ENCODE peak calls at places on chromosomes 7 and 10, in five cellular contexts. M is HepG2, K is K562, D is GM12878, F is GM12892. I is an unnamed sample.

GRCh38 chr10:81472927-81473470 is 402.0 kb upstream of the NRG3 start:
- DNase-seq in F (no peak), K (no peak), M (no peak), D (no peak), I (no peak)

GRCh38 chr10:104735036-104735435 is 93.9 kb downstream of the SORCS3 start:
- DNase-seq in M (no peak), D (no peak), K (no peak), F (no peak), I (no peak)

GRCh38 chr10:77043364-77043763 is 594.2 kb downstream of the KCNMA1 start:
- DNase-seq in K (no peak), F (no peak), M (no peak), D (no peak), I (no peak)

GRCh38 chr7:133540096-133540860 is 287.4 kb downstream of the EXOC4 start:
- DNase-seq in K (no peak), M (no peak), F (no peak), D (no peak), I (no peak)

GRCh38 chr7:66125052-66125694 is 10.5 kb downstream of the CRCP start:
- DNase-seq in F (no peak), M (no peak), K (no peak), D (no peak), I (no peak)

GRCh38 chr7:152403726-152404125 is 32.1 kb downstream of the KMT2C start:
- DNase-seq in F (no peak), D (no peak), K (no peak), M (no peak), I (no peak)

GRCh38 chr10:12130237-12130872 is 878 bp downstream of the SEC61A2 start:
- DNase-seq in K (peak), M (peak), D (peak), F (peak), I (peak)

GRCh38 chr10:122147731-122148130 is 123.4 kb upstream of the BTBD16 start:
- DNase-seq in M (no peak), K (no peak), D (no peak), F (no peak), I (no peak)

GRCh38 chr10:133161486-133162051 is 1.6 kb downstream of the KNDC1 start:
- DNase-seq in D (no peak), F (no peak), K (no peak), M (no peak), I (no peak)
- TF ChIP-seq TAF1 in D (no peak), F (no peak), K (no peak), M (no peak), I (no peak)

DNA sequence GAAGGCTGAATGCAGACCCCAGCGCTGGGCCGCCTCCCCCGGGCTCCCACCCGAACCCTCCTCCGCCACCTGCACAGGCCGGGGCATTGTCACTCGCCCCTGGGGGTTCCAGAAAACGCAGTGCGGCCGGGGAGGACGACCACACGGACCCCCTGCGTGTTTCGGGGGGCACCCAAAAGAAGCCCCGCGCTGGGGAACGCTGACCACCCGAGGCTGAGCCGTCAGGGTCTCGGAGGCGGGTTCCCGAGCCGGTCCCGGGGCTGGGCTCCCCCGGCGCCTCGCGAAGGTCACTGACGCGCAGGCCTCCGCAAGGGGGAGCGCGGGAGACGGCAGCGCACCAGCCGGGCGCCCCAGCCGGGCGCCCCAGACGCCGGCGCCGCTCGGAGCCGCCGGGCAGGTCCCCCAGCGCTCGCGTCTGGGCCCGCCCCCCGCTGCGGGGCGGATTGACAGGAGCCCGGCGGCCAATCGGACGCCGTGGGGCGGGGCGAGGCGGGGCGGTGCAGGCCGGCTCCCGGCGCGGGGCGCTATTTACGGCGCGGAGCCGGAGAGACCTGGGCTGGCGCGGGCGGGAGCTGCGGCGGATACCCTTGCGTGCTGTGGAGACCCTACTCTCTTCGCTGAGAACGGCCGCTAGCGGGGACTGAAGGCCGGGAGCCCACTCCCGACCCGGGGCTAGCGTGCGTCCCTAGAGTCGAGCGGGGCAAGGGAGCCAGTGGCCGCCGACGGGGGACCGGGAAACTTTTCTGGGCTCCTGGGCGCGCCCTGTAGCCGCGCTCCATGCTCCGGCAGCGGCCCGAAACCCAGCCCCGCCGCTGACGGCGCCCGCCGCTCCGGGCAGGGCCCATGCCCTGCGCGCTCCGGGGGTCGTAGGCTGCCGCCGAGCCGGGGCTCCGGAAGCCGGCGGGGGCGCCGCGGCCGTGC is at the start of gene BAMBI:
- DNase-seq in F (peak), D (no peak), M (peak), K (peak), I (peak)
- TF ChIP-seq POLR2A in F (no peak), D (peak), M (peak), K (peak), I (no peak)

DNA sequence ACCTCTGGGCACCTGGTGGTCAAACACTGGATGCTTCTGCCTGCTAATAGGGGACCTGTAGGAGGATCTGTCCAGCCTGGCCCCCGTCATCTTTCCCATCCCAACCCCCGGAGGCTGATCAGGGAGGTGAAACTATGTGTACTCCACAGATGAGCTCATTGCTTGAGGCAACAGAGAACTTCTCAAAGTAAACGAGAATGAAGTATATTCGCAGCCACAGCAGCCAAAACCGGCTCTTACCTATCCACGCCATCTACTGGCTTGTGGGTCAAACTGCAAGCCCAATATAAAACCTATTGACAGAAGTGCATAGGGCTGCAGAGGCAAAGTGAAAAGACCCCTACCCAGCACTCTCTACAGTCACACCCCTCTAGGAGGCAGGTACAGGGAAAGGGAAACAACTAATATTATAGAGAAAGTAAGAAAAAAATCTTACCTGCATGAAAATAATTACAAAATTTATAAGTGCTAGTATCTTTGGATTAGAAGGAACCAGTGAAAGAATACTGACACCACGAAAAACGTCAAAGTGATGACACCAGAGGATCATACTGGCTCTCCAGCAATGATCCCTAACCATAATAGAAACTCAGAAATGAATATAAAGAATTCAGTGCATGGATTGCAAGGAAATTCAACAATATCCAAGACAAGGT is 973.5 kb downstream of the ANKRD7 start:
- DNase-seq in F (peak), M (peak), K (peak), D (peak), I (peak)
- TF ChIP-seq TAF1 in F (no peak), M (no peak), K (no peak), D (no peak), I (no peak)

GRCh38 chr10:102131286-102132170 is 1.3 kb upstream of the PPRC1 start:
- DNase-seq in D (no peak), K (no peak), M (peak), F (no peak), I (no peak)

GRCh38 chr10:102132193-102132562 is 662 bp upstream of the PPRC1 start:
- DNase-seq in K (no peak), D (no peak), M (no peak), F (no peak), I (no peak)

GRCh38 chr10:102134416-102134815 is 1.6 kb downstream of the PPRC1 start:
- DNase-seq in M (no peak), K (no peak), D (no peak), F (no peak), I (no peak)

GRCh38 chr10:102132563-102133372 is at the start of gene PPRC1:
- DNase-seq in D (peak), F (peak), K (peak), M (peak), I (peak)

DNA sequence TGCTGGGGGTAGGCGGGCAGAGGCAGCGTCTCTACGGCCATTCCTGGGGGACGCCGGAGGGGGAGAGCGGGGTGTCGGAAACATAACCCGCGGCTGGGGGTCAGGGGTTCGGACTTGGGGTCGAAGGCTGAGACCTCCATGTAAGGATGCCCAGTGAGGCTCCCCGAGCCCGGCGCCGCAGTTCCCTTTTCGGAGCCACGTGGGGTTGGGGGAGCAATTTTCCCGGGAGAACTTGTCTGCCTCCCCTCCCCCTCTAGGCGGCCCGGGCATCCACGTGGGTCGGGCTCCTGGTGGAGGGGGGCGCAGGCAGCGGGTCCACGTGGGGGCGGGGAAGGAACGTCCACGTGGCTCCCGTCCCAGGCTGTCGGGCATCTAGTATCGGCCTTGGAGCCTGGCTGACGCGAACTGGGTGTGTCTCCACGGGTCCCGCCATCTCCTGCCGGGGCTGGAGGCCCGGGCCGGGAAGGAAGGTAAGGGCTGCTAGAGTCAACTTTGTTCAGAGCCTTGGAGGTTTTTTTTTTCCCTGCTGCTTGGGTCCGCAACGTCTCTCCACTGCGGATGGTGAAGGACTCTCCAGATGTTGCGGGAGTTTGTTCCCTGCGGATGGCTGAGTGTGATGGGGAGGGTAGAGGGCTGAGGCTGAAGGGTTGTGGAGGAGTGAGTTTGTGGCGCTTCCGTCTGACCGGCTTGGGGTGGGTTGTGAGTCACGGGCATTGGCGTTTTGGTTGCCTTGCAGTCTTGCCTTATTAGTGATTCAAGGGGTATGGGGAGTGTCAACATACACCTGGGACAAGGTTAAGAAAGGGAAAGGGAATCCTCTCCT is 744 bp downstream of the PPRC1 start:
- DNase-seq in D (no peak), M (peak), K (peak), F (peak), I (peak)
- TF ChIP-seq POLR2A in D (peak), M (no peak), K (no peak), F (peak), I (peak)

DNA sequence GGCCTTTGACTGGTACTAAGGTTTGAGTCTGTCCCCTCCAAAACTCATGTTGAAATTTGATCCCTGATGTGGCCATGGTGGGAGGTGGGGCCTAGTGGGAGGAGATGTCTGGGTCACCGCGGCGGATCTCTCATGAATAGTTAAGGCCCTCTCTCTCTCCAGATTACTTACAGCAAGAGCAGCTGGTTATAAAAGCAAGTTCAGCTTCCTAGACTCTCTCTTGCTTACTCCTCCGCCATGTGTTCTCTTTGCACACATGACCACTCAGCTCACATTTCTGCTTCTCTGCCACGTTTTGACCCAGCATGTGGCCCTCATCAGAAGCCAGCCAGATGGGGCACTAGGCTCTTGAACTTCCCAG is 29.9 kb upstream of the ZMIZ1 start:
- DNase-seq in K (peak), D (no peak), M (no peak), F (no peak), I (no peak)
- TF ChIP-seq TAF1 in K (peak), D (no peak), M (no peak), F (no peak), I (no peak)

DNA sequence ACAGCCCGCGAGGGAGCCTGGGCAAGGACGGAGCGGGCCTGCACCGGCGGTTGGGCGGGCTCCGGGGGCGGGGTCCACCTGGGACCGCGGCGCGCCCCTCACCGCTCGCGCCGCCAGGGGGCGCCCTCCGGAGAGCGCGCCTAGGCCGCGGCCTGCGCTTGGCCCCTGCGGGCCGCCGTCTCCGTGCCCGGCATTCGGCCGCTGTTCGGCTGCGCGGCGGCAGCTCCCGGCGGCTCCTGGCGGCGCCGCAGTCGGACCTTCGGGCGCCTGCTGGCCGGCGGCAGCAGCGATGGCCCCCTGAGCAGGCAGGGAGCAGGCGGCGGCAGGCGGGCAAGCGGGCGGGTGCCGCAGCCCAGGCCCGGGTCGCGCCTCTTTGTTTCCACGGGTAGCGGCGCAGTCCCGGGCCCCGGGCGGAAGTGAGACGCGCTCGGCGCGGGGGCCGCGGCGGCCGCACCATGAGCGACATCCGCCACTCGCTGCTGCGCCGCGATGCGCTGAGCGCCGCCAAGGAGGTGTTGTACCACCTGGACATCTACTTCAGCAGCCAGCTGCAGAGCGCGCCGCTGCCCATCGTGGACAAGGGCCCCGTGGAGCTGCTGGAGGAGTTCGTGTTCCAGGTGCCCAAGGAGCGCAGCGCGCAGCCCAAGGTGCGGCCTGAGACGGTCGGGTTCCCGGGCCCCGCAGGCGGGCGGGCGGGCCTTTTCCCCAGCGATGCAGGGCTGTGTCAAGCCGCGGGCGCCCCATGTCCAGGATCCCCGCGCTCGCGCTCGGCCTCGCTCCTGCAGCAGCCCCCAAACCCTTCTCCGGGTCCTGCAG is at the start of gene INTS15:
- DNase-seq in F (peak), D (no peak), M (peak), K (peak), I (peak)
- TF ChIP-seq POLR2A in F (peak), D (peak), M (peak), K (no peak), I (peak)

GRCh38 chr7:556837-557555 is 37.4 kb upstream of the PDGFA start:
- DNase-seq in K (no peak), D (no peak), M (no peak), F (no peak), I (no peak)
- TF ChIP-seq TAF1 in K (no peak), D (no peak), M (no peak), F (no peak), I (no peak)

I was measured in GM12891.